ENCODE peak calls at places on chromosomes 2 and 18, in five cellular contexts. E, O, F, T and X are unnamed samples.

GRCh38 chr2:217979151-217979811 is 23.5 kb downstream of the TNS1 start:
- DNase-seq in E (no peak), O (no peak), F (peak; percentile 67), T (peak; percentile 60), X (no peak)

GRCh38 chr2:112751451-112752197 is 12.8 kb downstream of the CKAP2L start:
- DNase-seq in E (no peak), O (no peak), F (no peak), T (no peak), X (no peak)

GRCh38 chr2:143926731-143927130 is 593.2 kb downstream of the ZEB2 start:
- DNase-seq in E (no peak), O (no peak), F (no peak), T (no peak), X (no peak)

GRCh38 chr2:148643421-148643820 is 1.1 kb upstream of the EPC2 start:
- DNase-seq in E (no peak), O (no peak), F (no peak), T (no peak), X (no peak)

GRCh38 chr2:127362486-127362885 is 25.3 kb downstream of the MAP3K2 start:
- DNase-seq in E (no peak), O (no peak), F (no peak), T (no peak), X (no peak)

GRCh38 chr2:226802573-226802972 is 3.0 kb upstream of the IRS1 start:
- DNase-seq in E (no peak), O (peak; percentile 19), F (peak; percentile 79), T (peak; percentile 71), X (no peak)

GRCh38 chr2:130808482-130809268 is 28.0 kb upstream of the ARHGEF4 start:
- DNase-seq in E (no peak), O (no peak), F (no peak), T (no peak), X (no peak)

GRCh38 chr18:59767732-59768131 is 70.5 kb upstream of the CCBE1 start:
- DNase-seq in E (no peak), O (no peak), F (no peak), T (no peak), X (no peak)

GRCh38 chr2:241673797-241674725 is 12.6 kb downstream of the DTYMK start:
- DNase-seq in E (no peak), O (no peak), F (peak; percentile 80), T (no peak), X (peak; percentile 43)

GRCh38 chr2:166321076-166321475 is 54.7 kb downstream of the SCN9A start:
- DNase-seq in E (no peak), O (no peak), F (no peak), T (no peak), X (no peak)

GRCh38 chr2:149040451-149040850 is 2.0 kb downstream of the LYPD6B start:
- DNase-seq in E (no peak), O (no peak), F (peak; percentile 89), T (peak; percentile 47), X (no peak)

GRCh38 chr2:129781749-129782617 is 197.5 kb upstream of the RAB6C start:
- DNase-seq in E (no peak), O (no peak), F (no peak), T (no peak), X (no peak)

GRCh38 chr18:48441405-48441881 is 32.3 kb upstream of the ZBTB7C start:
- DNase-seq in E (no peak), O (no peak), F (no peak), T (no peak), X (peak; percentile 89)

GRCh38 chr2:85938456-85938855 is 49.7 kb upstream of the ST3GAL5 start:
- DNase-seq in E (no peak), O (no peak), F (no peak), T (no peak), X (no peak)

GRCh38 chr2:173754169-173754568 is 211.0 kb downstream of the SP3 start:
- DNase-seq in E (no peak), O (no peak), F (no peak), T (no peak), X (no peak)

GRCh38 chr18:37684590-37684989 is 119.0 kb upstream of the CELF4 start:
- DNase-seq in E (no peak), O (no peak), F (peak; percentile 51), T (no peak), X (no peak)

GRCh38 chr2:28269019-28269784 is 123.5 kb upstream of the FOSL2 start:
- DNase-seq in E (no peak), O (no peak), F (peak; percentile 40), T (no peak), X (no peak)

GRCh38 chr2:84970266-84970955 is 550 bp upstream of the KCMF1 start:
- DNase-seq in E (no peak), O (peak; percentile 61), F (peak; percentile 68), T (peak; percentile 81), X (peak; percentile 69)

GRCh38 chr2:126513033-126513432 is 142.9 kb upstream of the GYPC start:
- DNase-seq in E (no peak), O (no peak), F (no peak), T (no peak), X (no peak)

GRCh38 chr2:56224316-56224715 is 40.5 kb downstream of the CCDC85A start:
- DNase-seq in E (no peak), O (no peak), F (no peak), T (no peak), X (no peak)

GRCh38 chr2:55460562-55460961 is 40.9 kb upstream of the CCDC88A start:
- DNase-seq in E (no peak), O (no peak), F (no peak), T (no peak), X (no peak)

GRCh38 chr2:100953406-100954043 is 48.6 kb upstream of the RPL31 start:
- DNase-seq in E (no peak), O (no peak), F (no peak), T (no peak), X (no peak)

GRCh38 chr18:25164211-25164836 is 187.6 kb downstream of the ZNF521 start:
- DNase-seq in E (no peak), O (no peak), F (no peak), T (no peak), X (peak; percentile 11)

GRCh38 chr18:2147424-2147823 is 423.9 kb downstream of the METTL4 start:
- DNase-seq in E (no peak), O (no peak), F (no peak), T (no peak), X (no peak)

GRCh38 chr2:222753251-222753824 is 81.9 kb downstream of the MOGAT1 start:
- DNase-seq in E (no peak), O (no peak), F (no peak), T (peak; percentile 55), X (peak; percentile 64)

GRCh38 chr2:96163415-96163767 is 18.2 kb upstream of the DUSP2 start:
- DNase-seq in E (no peak), O (no peak), F (no peak), T (no peak), X (no peak)

GRCh38 chr18:7173216-7173615 is 55.6 kb upstream of the LAMA1 start:
- DNase-seq in E (no peak), O (no peak), F (no peak), T (no peak), X (no peak)

GRCh38 chr2:133293544-133294270 is 274.6 kb downstream of the NCKAP5 start:
- DNase-seq in E (no peak), O (no peak), F (no peak), T (no peak), X (no peak)

GRCh38 chr18:74082476-74083070 is 65.1 kb downstream of the FBXO15 start:
- DNase-seq in E (no peak), O (peak; percentile 16), F (peak; percentile 83), T (peak; percentile 77), X (peak; percentile 62)

DNA sequence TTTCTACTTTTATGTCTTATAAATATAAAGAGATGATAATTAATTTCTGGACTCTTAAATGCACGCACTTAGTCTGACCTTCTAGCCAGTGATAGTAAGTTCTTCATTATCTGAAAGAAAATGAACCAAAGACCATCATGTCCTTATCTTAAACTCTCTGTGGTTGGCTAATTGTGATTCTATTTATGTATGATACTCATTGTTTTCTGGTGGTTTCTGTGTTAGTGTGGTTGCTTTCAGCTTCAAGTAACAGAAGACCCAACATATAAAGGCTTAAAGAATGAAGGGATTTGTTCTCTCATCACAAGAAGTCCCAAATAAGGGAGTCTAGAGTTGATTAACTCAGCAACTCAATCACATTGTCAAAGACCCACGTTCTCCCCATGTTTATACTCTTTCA is 225.2 kb upstream of the TANK start:
- DNase-seq in E (no peak), O (no peak), F (no peak), T (no peak), X (no peak)
- H3K27ac ChIP-seq in E (no peak overlapping the region), O (no peak overlapping the region), F (no peak overlapping the region), T (no peak overlapping the region), X (no peak overlapping the region)

DNA sequence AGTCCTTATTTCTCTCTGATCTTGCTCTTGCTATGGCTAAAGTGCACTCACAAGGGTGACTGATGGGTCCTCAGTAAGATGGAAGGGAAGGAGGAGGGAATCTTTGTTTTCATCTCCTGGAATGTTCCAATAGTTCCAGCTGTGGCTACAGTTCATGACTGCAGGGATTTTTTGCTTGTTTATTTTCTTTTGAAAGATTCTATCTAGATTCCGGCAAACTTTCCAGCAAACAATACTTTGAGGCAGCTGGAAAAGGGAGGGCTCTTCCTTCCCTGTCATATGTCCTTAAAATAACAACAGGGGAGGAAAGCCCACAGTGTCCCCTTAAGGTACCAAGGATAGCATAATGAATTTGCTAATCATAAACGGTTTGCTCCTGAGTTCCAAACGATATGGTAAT is 111.3 kb upstream of the SLC14A2 start:
- DNase-seq in E (no peak), O (no peak), F (no peak), T (no peak), X (no peak)
- H3K4me3 ChIP-seq in E (no peak overlapping the region), O (no peak overlapping the region), F (no peak overlapping the region), T (no peak overlapping the region), X (no peak overlapping the region)

GRCh38 chr2:145592362-145592761 is 1072.4 kb upstream of the ZEB2 start:
- DNase-seq in E (no peak), O (no peak), F (peak; percentile 40), T (peak; percentile 29), X (no peak)

GRCh38 chr2:145597011-145597410 is 1077.1 kb upstream of the ZEB2 start:
- DNase-seq in E (no peak), O (no peak), F (no peak), T (no peak), X (no peak)

GRCh38 chr2:145595296-145595695 is 1075.4 kb upstream of the ZEB2 start:
- DNase-seq in E (no peak), O (no peak), F (no peak), T (no peak), X (no peak)

GRCh38 chr2:145593280-145593679 is 1073.4 kb upstream of the ZEB2 start:
- DNase-seq in E (no peak), O (no peak), F (no peak), T (no peak), X (no peak)

GRCh38 chr2:145593991-145594702 is 1074.2 kb upstream of the ZEB2 start:
- DNase-seq in E (peak; percentile 34), O (no peak), F (peak; percentile 57), T (peak; percentile 29), X (no peak)
- H3K27ac ChIP-seq in E (no peak overlapping the region), O (no peak overlapping the region), F (no peak overlapping the region), T (no peak overlapping the region), X (no peak overlapping the region)

GRCh38 chr2:61536086-61536722 is 2.0 kb downstream of the XPO1 start:
- DNase-seq in E (no peak), O (no peak), F (no peak), T (no peak), X (no peak)

GRCh38 chr2:61535449-61535848 is 2.7 kb downstream of the XPO1 start:
- DNase-seq in E (no peak), O (no peak), F (no peak), T (no peak), X (no peak)

GRCh38 chr2:61536723-61537581 is 1.2 kb downstream of the XPO1 start:
- DNase-seq in E (peak; percentile 56), O (peak; percentile 91), F (peak; percentile 97), T (peak; percentile 95), X (peak; percentile 93)

GRCh38 chr2:61537590-61538178 is 472 bp downstream of the XPO1 start:
- DNase-seq in E (no peak), O (peak; percentile 66), F (peak; percentile 33), T (no peak), X (no peak)

GRCh38 chr2:61534926-61535325 is 3.2 kb downstream of the XPO1 start:
- DNase-seq in E (no peak), O (no peak), F (no peak), T (no peak), X (no peak)
- H3K4me3 ChIP-seq in E (peak overlapping the region; percentile 90), O (no peak overlapping the region), F (peak overlapping the region; percentile 82), T (peak overlapping the region; percentile 81), X (peak overlapping the region; percentile 99)